ENCODE peak calls at places on chromosomes 5 and 9, in nine cellular contexts. W is NCI-H2029 treated with DMSO at 0.1 percent for 48 hours; H is stimulated activated CD8-positive, alpha-beta memory T cell treated with anti-CD3 and anti-CD28 coated beads, Interleukin-7, amount 100 ng/mL, for 24 hours; U is stimulated activated naive CD8-positive, alpha-beta T cell treated with anti-CD3 and anti-CD28 coated beads, Interleukin-15, Interleukin-2, amounts not matched to agents 100 U/mL and 50 U/mL, for 24 hours; V is GM06990; Y is psoas muscle; Q is GM23248; S is GM23338; A is T-helper 9 cell. R is an unnamed sample.

GRCh38 chr9:91802391-91802790 is 147.6 kb downstream of the ROR2 start:
- DNase-seq in W (no peak), H (no peak), U (no peak), V (no peak), Y (no peak), Q (peak), S (no peak), A (no peak), R (no peak)

GRCh38 chr9:86534572-86535258 is 180.5 kb upstream of the TUT7 start:
- DNase-seq in W (no peak), H (no peak), U (no peak), V (no peak), Y (no peak), Q (peak), S (no peak), A (no peak), R (no peak)

GRCh38 chr9:127767405-127767804 is 11.1 kb downstream of the SH2D3C start:
- DNase-seq in W (no peak), H (no peak), U (no peak), V (no peak), Y (no peak), Q (no peak), S (no peak), A (no peak), R (no peak)

GRCh38 chr5:177512736-177513380 is 3.2 kb upstream of the DOK3 start:
- DNase-seq in W (no peak), H (no peak), U (no peak), V (no peak), Y (no peak), Q (no peak), S (no peak), A (no peak), R (no peak)

GRCh38 chr9:136228107-136228875 is 17.3 kb downstream of the QSOX2 start:
- DNase-seq in W (no peak), H (no peak), U (no peak), V (no peak), Y (no peak), Q (peak), S (no peak), A (no peak), R (peak)

GRCh38 chr9:88660611-88661010 is 125.6 kb downstream of the NXNL2 start:
- DNase-seq in W (no peak), H (no peak), U (no peak), V (no peak), Y (no peak), Q (peak), S (peak), A (no peak), R (no peak)

GRCh38 chr5:1232780-1233179 is 7.6 kb downstream of the SLC6A18 start:
- DNase-seq in W (no peak), H (no peak), U (no peak), V (no peak), Y (no peak), Q (no peak), S (no peak), A (no peak), R (no peak)

GRCh38 chr5:26942481-26942880 is 95.9 kb downstream of the CDH9 start:
- DNase-seq in W (no peak), H (no peak), U (no peak), V (no peak), Y (no peak), Q (no peak), S (no peak), A (no peak), R (no peak)

GRCh38 chr5:91938441-91938840 is 555.3 kb upstream of the ARRDC3 start:
- DNase-seq in W (no peak), H (no peak), U (no peak), V (no peak), Y (no peak), Q (peak), S (no peak), A (no peak), R (no peak)